ENCODE peak calls at places on chromosomes 1 and 21, in eight cellular contexts. L is pulmonary artery endothelial cell, T is EL, V is AG20443, K is HEK293T, F is NB4, G is occipital lobe, W is body of pancreas. M is an unnamed sample.
A peak's percentile ranks its signal among the peaks of the same experiment; 100 is the strongest.

GRCh38 chr1:156121441-156121840 is 6.9 kb downstream of the LMNA start:
- DNase-seq in L (no peak), T (no peak), V (no peak), K (no peak), F (no peak), G (no peak), W (no peak), M (no peak)

GRCh38 chr1:38896169-38896568 is 14.8 kb upstream of the GJA9 start:
- DNase-seq in L (no peak), T (no peak), V (no peak), K (no peak), F (no peak), G (no peak), W (no peak), M (no peak)

GRCh38 chr1:22711071-22711470 is 432 bp downstream of the EPHB2 start:
- DNase-seq in L (no peak), T (no peak), V (peak; percentile 38), K (peak; percentile 39), F (no peak), G (no peak), W (no peak), M (no peak)

GRCh38 chr1:5622412-5622811 is 369.8 kb downstream of the NPHP4 start:
- DNase-seq in L (no peak), T (no peak), V (no peak), K (no peak), F (no peak), G (no peak), W (no peak), M (no peak)

GRCh38 chr1:204320413-204320812 is 39.3 kb downstream of the PLEKHA6 start:
- DNase-seq in L (no peak), T (peak; percentile 92), V (peak; percentile 59), K (no peak), F (no peak), G (no peak), W (no peak), M (peak; percentile 83)

GRCh38 chr1:157104598-157105293 is 5.1 kb upstream of the ETV3L start:
- DNase-seq in L (no peak), T (peak; percentile 29), V (no peak), K (no peak), F (no peak), G (no peak), W (no peak), M (peak; percentile 58)

GRCh38 chr1:3646596-3646995 is 3.3 kb downstream of the WRAP73 start:
- DNase-seq in L (no peak), T (no peak), V (no peak), K (no peak), F (no peak), G (no peak), W (no peak), M (no peak)

GRCh38 chr1:44246806-44247205 is 33.5 kb downstream of the DMAP1 start:
- DNase-seq in L (no peak), T (no peak), V (no peak), K (no peak), F (no peak), G (no peak), W (no peak), M (no peak)

GRCh38 chr1:18201997-18202719 is 94.6 kb downstream of the IGSF21 start:
- DNase-seq in L (no peak), T (no peak), V (no peak), K (no peak), F (no peak), G (no peak), W (no peak), M (no peak)

GRCh38 chr1:89692601-89693503 is 59.9 kb downstream of the LRRC8C start:
- DNase-seq in L (peak; percentile 86), T (no peak), V (no peak), K (no peak), F (peak; percentile 91), G (no peak), W (no peak), M (peak; percentile 40)

GRCh38 chr21:34198232-34199120 is 125.1 kb downstream of the MRPS6 start:
- DNase-seq in L (no peak), T (no peak), V (no peak), K (no peak), F (peak; percentile 77), G (no peak), W (no peak), M (no peak)

GRCh38 chr1:204171751-204172178 is 5.6 kb upstream of the REN start:
- DNase-seq in L (peak; percentile 48), T (peak; percentile 75), V (no peak), K (no peak), F (no peak), G (no peak), W (no peak), M (peak; percentile 100)

GRCh38 chr1:248924696-248925532 is 18.9 kb downstream of the PGBD2 start:
- DNase-seq in L (peak; percentile 13), T (peak; percentile 49), V (peak; percentile 41), K (peak; percentile 23), F (peak; percentile 89), G (no peak), W (peak; percentile 57), M (peak; percentile 77)

GRCh38 chr1:33399375-33399774 is 31.5 kb downstream of the PHC2 start:
- DNase-seq in L (no peak), T (no peak), V (no peak), K (no peak), F (no peak), G (no peak), W (no peak), M (no peak)

GRCh38 chr1:160636547-160636946 is 10.3 kb downstream of the SLAMF1 start:
- DNase-seq in L (no peak), T (no peak), V (no peak), K (no peak), F (no peak), G (no peak), W (no peak), M (no peak)

GRCh38 chr1:17874231-17874630 is 119.1 kb downstream of the ACTL8 start:
- DNase-seq in L (no peak), T (peak; percentile 97), V (peak; percentile 87), K (no peak), F (no peak), G (no peak), W (no peak), M (peak; percentile 91)